ENCODE peak calls at places on chromosome 4, in six cellular contexts. R, Q, D, M, I and K are unnamed samples. For H3K4me1, the result is how much of the 10 kb centered on the place peaks cover.

GRCh38 chr4:105050896-105051295 is 95.8 kb upstream of the TET2 start:
- DNase-seq in D (no peak), M (no peak), R (no peak), I (no peak), Q (no peak), K (no peak)

GRCh38 chr4:76760214-76760613 is 137.7 kb downstream of the SOWAHB start:
- DNase-seq in R (no peak), Q (no peak), M (no peak), I (no peak), D (no peak), K (no peak)

GRCh38 chr4:8609824-8610350 is 17.3 kb downstream of the CPZ start:
- DNase-seq in M (no peak), I (peak), R (no peak), D (no peak), Q (no peak), K (no peak)

GRCh38 chr4:146214238-146214637 is at the start of gene REELD1:
- DNase-seq in M (no peak), R (no peak), D (no peak), I (no peak), Q (no peak), K (no peak)

GRCh38 chr4:74109894-74110605 is 11.1 kb upstream of the CXCL2 start:
- DNase-seq in R (no peak), I (no peak), D (no peak), M (no peak), Q (no peak), K (no peak)

GRCh38 chr4:24988776-24989175 is 42.0 kb downstream of the LGI2 start:
- DNase-seq in R (peak), Q (no peak), I (no peak), D (no peak), M (no peak), K (no peak)

GRCh38 chr4:183074288-183074990 is 24.6 kb upstream of the WWC2 start:
- DNase-seq in Q (no peak), I (no peak), M (no peak), D (peak), R (no peak), K (no peak)

GRCh38 chr4:154626793-154627484 is 14.5 kb upstream of the FGG start:
- DNase-seq in Q (peak), R (peak), D (no peak), M (peak), I (peak), K (peak)

GRCh38 chr4:148857973-148858534 is 415.8 kb upstream of the NR3C2 start:
- DNase-seq in R (no peak), M (no peak), I (no peak), Q (no peak), D (no peak), K (no peak)

GRCh38 chr4:106316773-106317409 is 541 bp downstream of the AIMP1 start:
- DNase-seq in Q (no peak), R (no peak), D (no peak), M (no peak), I (no peak), K (no peak)

GRCh38 chr4:178712486-178712885 is 1270.2 kb upstream of the AGA start:
- DNase-seq in Q (no peak), I (no peak), D (no peak), M (no peak), R (no peak), K (no peak)

GRCh38 chr4:132809298-132810032 is 339.6 kb upstream of the PCDH10 start:
- DNase-seq in Q (no peak), R (no peak), I (no peak), M (no peak), D (no peak), K (no peak)
- H3K4me1 ChIP-seq in Q (under half), R (under half), I (under half), M (under half), D (under half), K (under half)

GRCh38 chr4:84955168-84955567 is 11.3 kb downstream of the WDFY3 start:
- DNase-seq in M (no peak), Q (no peak), D (no peak), R (no peak), I (no peak), K (no peak)
- H3K4me1 ChIP-seq in M (under half), Q (under half), D (under half), R (under half), I (under half), K (half or more)

GRCh38 chr4:2484169-2484568 is 15.3 kb downstream of the RNF4 start:
- DNase-seq in Q (no peak), R (no peak), I (no peak), D (no peak), M (no peak), K (no peak)
- H3K4me1 ChIP-seq in Q (under half), R (half or more), I (under half), D (under half), M (under half), K (half or more)

DNA sequence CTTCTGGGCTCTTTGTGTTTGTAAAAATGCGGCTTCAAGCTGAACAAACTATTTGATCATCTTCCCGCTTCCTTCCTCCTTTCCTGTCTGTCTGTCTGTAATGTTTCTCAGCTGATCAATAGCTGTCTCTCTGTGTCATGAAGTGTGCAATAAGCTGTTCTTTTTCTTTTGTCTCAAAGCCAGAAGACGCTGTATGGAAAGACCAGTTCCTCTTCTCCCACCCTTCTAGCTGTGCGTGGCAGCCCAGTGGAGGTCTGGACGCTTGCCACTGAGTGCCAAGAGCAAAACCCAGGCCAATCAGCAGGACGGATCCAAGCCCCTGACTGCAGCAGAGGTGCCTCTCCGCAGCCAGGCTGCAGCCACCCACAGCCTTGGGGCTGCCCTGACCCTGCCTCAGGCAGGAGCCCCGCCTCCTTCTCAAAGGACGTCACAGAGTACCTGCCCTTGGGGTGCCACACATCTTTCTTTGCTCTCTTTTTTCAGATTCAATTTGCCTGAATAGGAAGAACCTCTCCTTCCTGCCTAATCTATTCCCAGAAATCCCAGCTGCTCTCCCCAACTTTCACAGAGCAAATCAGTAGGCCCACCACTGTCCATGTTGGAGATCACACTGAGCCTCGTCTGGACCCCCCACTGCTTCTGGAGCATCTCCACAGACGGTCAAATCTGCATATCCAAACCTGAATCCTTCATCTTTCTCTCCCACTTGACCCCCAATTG is 59.1 kb downstream of the MAML3 start:
- DNase-seq in M (peak), D (peak), I (peak), R (no peak), Q (no peak), K (peak)
- H3K4me1 ChIP-seq in M (under half), D (half or more), I (under half), R (under half), Q (under half), K (half or more)

DNA sequence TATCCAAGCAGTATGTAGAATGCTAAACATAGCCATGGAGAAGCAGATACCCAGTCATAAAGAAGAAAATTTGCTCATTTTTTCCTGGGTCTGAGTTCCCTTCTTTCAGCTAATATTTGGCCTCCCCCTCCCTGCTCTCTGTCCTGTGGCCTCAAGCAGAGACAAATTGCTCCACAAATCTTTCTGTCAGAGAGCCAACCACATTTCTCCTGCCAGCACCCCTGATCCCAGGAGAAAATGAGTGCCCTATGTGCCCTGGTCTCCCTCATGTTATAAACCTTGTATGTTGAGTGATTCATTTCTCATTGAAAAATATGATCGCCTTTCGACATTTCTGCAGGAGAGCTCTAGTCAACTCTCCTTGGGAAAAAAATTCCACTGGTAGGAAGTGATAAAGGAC is 82.0 kb downstream of the TMEM156 start:
- DNase-seq in R (no peak), M (peak), D (no peak), Q (no peak), I (no peak), K (no peak)
- H3K4me1 ChIP-seq in R (under half), M (under half), D (under half), Q (under half), I (under half), K (under half)

DNA sequence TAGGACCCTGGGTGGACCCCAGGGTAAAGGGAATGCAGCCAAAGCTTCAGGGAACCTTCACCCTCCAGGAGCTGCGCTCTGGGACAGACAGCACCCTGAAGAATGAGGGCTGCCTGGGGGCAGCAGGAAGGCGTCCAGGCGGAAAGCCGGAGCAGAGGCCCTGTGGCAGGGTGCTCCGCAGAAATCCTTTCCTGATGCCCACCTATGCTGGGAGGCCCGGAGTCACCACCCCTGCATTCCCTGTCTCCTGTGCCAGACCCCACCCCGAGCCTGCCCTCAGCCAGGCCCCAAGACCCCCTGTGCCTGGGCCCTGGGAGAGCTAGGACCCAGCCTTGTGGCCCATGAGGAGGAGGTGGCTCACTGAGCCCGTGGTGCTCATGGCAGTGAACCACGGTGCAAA is 1.3 kb upstream of the DGKQ start:
- DNase-seq in D (no peak), R (no peak), I (peak), Q (no peak), M (no peak), K (no peak)
- H3K4me1 ChIP-seq in D (under half), R (under half), I (under half), Q (under half), M (under half), K (under half)

GRCh38 chr4:153520227-153520626 is 54.1 kb downstream of the TMEM131L start:
- DNase-seq in M (no peak), I (no peak), R (no peak), Q (no peak), D (no peak), K (no peak)

GRCh38 chr4:153521995-153522799 is 56.0 kb downstream of the TMEM131L start:
- DNase-seq in D (no peak), I (no peak), Q (no peak), R (no peak), M (no peak), K (no peak)

GRCh38 chr4:153522800-153523089 is 56.6 kb downstream of the TMEM131L start:
- DNase-seq in I (no peak), Q (no peak), R (no peak), M (no peak), D (no peak), K (no peak)

GRCh38 chr4:153520871-153521329 is 54.7 kb downstream of the TMEM131L start:
- DNase-seq in Q (no peak), M (no peak), D (no peak), I (no peak), R (no peak), K (no peak)

GRCh38 chr4:153521467-153521866 is 55.3 kb downstream of the TMEM131L start:
- DNase-seq in Q (no peak), M (no peak), I (no peak), R (no peak), D (no peak), K (no peak)
- H3K4me1 ChIP-seq in Q (under half), M (under half), I (under half), R (under half), D (under half), K (under half)

GRCh38 chr4:180790471-180790870 is 1452.7 kb upstream of the TENM3 start:
- DNase-seq in Q (no peak), M (no peak), R (no peak), I (no peak), D (no peak), K (no peak)
- H3K4me1 ChIP-seq in Q (under half), M (under half), R (under half), I (under half), D (under half), K (under half)

GRCh38 chr4:156774422-156774821 is 197.2 kb downstream of the PDGFC start:
- DNase-seq in M (no peak), I (peak), R (no peak), Q (no peak), D (peak), K (no peak)
- H3K4me1 ChIP-seq in M (under half), I (under half), R (under half), Q (under half), D (under half), K (under half)

DNA sequence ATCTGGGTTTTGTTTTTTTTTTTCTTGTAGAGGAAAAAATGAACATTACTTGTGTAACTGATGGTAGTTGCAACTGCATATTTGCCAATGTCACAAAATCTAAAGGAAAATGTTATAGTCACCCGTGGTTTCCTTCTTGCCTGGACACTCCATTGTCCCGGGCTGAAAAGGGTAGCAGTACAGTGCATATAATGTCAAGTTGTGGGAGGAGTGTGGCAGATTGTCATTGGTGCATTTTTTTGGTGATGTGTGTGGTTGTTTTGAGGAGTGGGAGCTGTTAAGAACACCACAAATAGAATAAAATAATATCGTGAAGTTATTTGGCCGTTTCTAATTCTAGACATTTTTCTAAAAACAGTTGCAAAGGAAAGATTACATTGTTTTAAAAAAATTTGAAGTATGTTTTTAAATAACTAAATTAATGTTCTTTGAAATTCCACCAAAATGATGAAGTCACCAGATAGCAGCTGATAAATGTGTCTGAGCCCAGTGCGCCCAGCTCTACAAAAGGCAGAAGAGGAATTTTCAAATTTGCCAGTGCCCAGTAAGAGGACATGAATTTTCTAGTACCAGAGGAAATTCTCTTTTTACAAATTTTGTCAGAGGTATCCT is 1.3 kb downstream of the PKD2 start:
- DNase-seq in Q (no peak), R (no peak), I (no peak), M (no peak), D (peak), K (no peak)
- H3K4me1 ChIP-seq in Q (under half), R (under half), I (under half), M (under half), D (under half), K (under half)